ENCODE peak calls at places on chromosomes 7 and 10, in eight cellular contexts. D is stomach, E is K562, G is H1, B is suprapubic skin, V is transverse colon, X is tibial nerve, S is SK-N-SH. C is an unnamed sample.

GRCh38 chr10:101694674-101695403 is at the start of gene FBXW4:
- DNase-seq in D (peak), E (peak), G (no peak), B (peak), V (peak), X (peak), S (peak), C (peak)

GRCh38 chr7:158432369-158433270 is 155.0 kb downstream of the PTPRN2 start:
- DNase-seq in D (peak), E (no peak), G (no peak), B (no peak), V (peak), X (no peak), S (peak), C (no peak)

GRCh38 chr10:119401671-119402395 is 140.7 kb downstream of the RGS10 start:
- DNase-seq in D (peak), E (peak), G (no peak), B (peak), V (peak), X (peak), S (no peak), C (peak)

GRCh38 chr10:110610308-110610774 is 33.8 kb upstream of the RBM20 start:
- DNase-seq in D (no peak), E (peak), G (peak), B (no peak), V (peak), X (peak), S (peak), C (no peak)

GRCh38 chr7:130381468-130382312 is 1.4 kb downstream of the CPA1 start:
- DNase-seq in D (no peak), E (peak), G (peak), B (no peak), V (no peak), X (no peak), S (no peak), C (no peak)

GRCh38 chr10:76327441-76327840 is 896.0 kb downstream of the LRMDA start:
- DNase-seq in D (no peak), E (no peak), G (no peak), B (no peak), V (no peak), X (no peak), S (no peak), C (no peak)

GRCh38 chr10:48444266-48444665 is 137.8 kb downstream of the MAPK8 start:
- DNase-seq in D (peak), E (peak), G (no peak), B (no peak), V (no peak), X (no peak), S (peak), C (no peak)

GRCh38 chr7:130063036-130063435 is 7.3 kb upstream of the KLHDC10 start:
- DNase-seq in D (peak), E (peak), G (peak), B (no peak), V (peak), X (no peak), S (peak), C (no peak)

GRCh38 chr7:91263359-91264082 is 712 bp upstream of the FZD1 start:
- DNase-seq in D (no peak), E (peak), G (no peak), B (no peak), V (peak), X (peak), S (peak), C (peak)

DNA sequence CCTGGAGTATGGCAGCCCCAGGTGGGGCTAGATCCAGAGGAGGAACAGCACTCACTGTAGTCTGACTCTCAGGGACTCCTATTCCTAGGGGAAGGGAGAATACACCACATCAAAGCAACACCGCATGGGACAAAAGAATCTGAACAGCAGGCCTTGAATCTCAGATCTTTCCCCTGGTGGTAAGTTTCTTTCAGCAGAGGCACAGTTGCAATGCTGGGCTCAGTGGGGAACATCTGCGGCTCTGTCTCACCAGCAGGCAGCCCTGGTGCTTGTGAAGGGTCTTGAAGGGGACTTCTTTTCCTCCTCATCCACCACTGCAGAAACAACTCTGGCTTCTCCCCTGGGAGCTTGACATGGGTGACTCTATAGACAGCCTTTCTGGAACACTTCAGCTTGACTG is 111.2 kb upstream of the ARHGAP21 start:
- DNase-seq in D (no peak), E (no peak), G (no peak), B (no peak), V (no peak), X (no peak), S (no peak), C (no peak)
- TF ChIP-seq EP300 in D (no peak), E (no peak), G (no peak), B (no peak), V (no peak), X (no peak), S (no peak), C (no peak)

GRCh38 chr10:5411941-5412276 is 448 bp upstream of the NET1 start:
- DNase-seq in D (no peak), E (no peak), G (no peak), B (no peak), V (no peak), X (no peak), S (peak), C (no peak)
- H3K27ac ChIP-seq in D (no peak), E (peak), G (no peak), B (peak), V (peak), X (peak), S (no peak), C (no peak)

DNA sequence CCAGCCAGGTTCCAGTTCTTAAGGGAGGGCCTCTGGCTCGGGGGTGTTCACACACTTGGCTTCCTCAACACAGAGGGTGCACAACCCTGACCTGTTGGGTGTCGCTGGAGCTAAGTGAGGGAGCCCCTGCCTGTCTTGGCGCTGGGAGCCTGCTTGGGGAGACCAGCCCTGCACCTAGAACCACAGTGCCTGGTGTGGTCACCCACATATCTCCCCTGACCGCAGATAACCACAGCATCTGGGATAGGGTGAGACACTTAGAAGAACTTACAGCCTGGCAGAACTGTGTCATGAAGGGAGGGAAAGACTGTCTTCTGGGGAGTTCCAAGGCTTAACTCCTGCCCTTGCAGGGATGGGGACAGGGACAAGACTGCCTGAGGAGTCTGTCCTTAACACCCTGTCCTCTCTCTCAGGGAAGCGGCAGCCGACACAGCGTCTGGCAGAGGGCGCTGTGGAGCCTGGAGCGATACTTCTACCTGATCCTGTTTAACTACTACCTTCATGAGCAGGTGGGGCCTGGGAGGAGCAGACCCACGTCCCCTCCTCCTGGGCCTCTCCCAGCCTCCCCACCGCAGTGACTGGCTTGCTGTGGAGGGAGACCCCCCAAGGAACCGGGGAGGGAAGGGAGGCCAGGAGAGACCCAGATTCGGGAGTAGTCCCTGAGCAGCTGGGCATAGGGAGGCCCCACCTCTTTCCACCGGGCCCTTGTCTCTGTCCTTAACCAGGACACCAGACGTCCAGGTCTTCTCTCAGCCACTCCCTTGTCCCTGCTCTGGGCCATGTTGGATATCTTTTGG is 59.0 kb downstream of the PALD1 start:
- DNase-seq in D (peak), E (peak), G (no peak), B (no peak), V (peak), X (no peak), S (no peak), C (no peak)
- TF ChIP-seq EP300 in D (no peak), E (no peak), G (no peak), B (no peak), V (no peak), X (no peak), S (no peak), C (no peak)

GRCh38 chr7:7254908-7255307 is 72.6 kb downstream of the C1GALT1 start:
- DNase-seq in D (no peak), E (no peak), G (no peak), B (no peak), V (no peak), X (no peak), S (no peak), C (no peak)
- H3K27ac ChIP-seq in D (no peak), E (no peak), G (no peak), B (no peak), V (no peak), X (no peak), S (no peak), C (no peak)

GRCh38 chr10:50469288-50469687 is 154.5 kb downstream of the SGMS1 start:
- DNase-seq in D (no peak), E (no peak), G (no peak), B (no peak), V (no peak), X (no peak), S (no peak), C (no peak)

GRCh38 chr10:50461834-50462233 is 161.9 kb downstream of the SGMS1 start:
- DNase-seq in D (no peak), E (no peak), G (no peak), B (no peak), V (no peak), X (no peak), S (no peak), C (no peak)

GRCh38 chr10:50461123-50461522 is 162.6 kb downstream of the SGMS1 start:
- DNase-seq in D (no peak), E (no peak), G (no peak), B (no peak), V (no peak), X (no peak), S (no peak), C (no peak)

GRCh38 chr10:50467209-50467608 is 156.5 kb downstream of the SGMS1 start:
- DNase-seq in D (no peak), E (no peak), G (no peak), B (no peak), V (no peak), X (no peak), S (no peak), C (no peak)

GRCh38 chr10:50464004-50464409 is 159.7 kb downstream of the SGMS1 start:
- DNase-seq in D (no peak), E (no peak), G (no peak), B (no peak), V (no peak), X (no peak), S (no peak), C (no peak)
- TF ChIP-seq EP300 in D (no peak), E (no peak), G (no peak), B (no peak), V (no peak), X (peak), S (no peak), C (no peak)

DNA sequence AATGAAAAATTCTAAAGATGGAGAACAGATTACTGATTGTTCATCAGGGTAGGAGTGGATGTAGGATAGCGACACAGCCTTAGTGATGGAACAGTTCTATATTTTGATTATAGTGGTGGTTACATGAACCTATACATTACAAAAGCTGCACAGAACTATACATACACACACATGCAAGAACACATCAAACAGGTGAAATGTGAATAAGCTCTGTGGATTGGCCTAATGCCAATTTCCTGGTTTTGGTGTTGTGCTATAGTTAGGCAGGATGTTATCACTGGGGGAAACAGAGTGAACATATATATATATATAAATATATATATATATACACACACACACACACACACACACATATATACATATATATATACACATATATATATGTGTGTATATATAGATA is 76.4 kb upstream of the PIK3CG start:
- DNase-seq in D (no peak), E (no peak), G (no peak), B (no peak), V (no peak), X (no peak), S (no peak), C (no peak)
- H3K27ac ChIP-seq in D (no peak), E (no peak), G (no peak), B (no peak), V (no peak), X (no peak), S (no peak), C (no peak)

GRCh38 chr10:78581133-78581694 is 487.6 kb upstream of the ZMIZ1 start:
- DNase-seq in D (no peak), E (no peak), G (no peak), B (no peak), V (no peak), X (no peak), S (no peak), C (no peak)

GRCh38 chr10:78577673-78578072 is 491.1 kb upstream of the ZMIZ1 start:
- DNase-seq in D (no peak), E (no peak), G (no peak), B (no peak), V (peak), X (no peak), S (no peak), C (no peak)

GRCh38 chr10:78579995-78580394 is 488.8 kb upstream of the ZMIZ1 start:
- DNase-seq in D (peak), E (no peak), G (no peak), B (no peak), V (peak), X (peak), S (peak), C (peak)

GRCh38 chr10:78579586-78579985 is 489.2 kb upstream of the ZMIZ1 start:
- DNase-seq in D (no peak), E (no peak), G (no peak), B (no peak), V (no peak), X (no peak), S (no peak), C (no peak)

DNA sequence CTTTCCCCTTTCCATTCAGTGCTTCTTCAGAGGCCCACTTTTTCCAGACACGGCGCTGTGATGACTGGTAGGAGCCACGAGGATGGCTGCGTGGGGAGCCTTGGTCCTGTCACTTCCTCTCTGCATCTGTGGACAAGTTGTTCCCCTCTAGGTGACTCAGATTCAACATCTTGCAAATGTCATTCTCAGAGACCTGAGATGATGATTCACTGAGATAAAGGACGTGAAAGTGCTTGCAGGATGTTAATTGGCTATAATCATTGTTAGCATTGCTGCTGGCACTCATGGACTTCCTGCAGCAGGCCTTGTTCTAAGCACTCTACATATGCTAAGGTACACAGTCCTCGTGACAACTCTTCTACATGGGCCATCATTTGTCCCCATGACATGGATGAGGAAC is 489.8 kb upstream of the ZMIZ1 start:
- DNase-seq in D (no peak), E (no peak), G (no peak), B (no peak), V (no peak), X (no peak), S (no peak), C (no peak)
- TF ChIP-seq EP300 in D (no peak), E (no peak), G (no peak), B (no peak), V (no peak), X (no peak), S (no peak), C (no peak)

DNA sequence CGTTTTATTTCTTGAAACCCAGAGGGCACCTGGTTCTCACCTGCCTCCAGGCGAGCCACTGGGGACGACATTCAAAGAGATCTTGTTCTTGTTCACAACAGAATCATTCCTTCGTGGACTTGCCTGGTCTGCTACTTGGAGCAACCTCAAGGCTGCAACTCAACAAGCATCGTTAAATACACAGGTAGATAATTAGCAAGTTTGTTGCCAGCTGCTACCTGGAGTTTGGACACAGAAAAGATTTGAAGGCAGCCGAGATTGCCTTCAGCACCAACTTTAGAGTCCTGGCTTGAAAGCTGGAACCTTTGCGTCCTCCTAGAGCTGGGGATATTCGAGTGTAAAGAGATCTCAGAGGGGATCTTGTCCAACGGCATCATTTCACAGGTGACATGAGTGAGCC is 89.6 kb upstream of the C7orf33 start:
- DNase-seq in D (no peak), E (no peak), G (no peak), B (no peak), V (no peak), X (no peak), S (no peak), C (no peak)
- H3K27ac ChIP-seq in D (no peak), E (no peak), G (no peak), B (no peak), V (no peak), X (no peak), S (no peak), C (no peak)

DNA sequence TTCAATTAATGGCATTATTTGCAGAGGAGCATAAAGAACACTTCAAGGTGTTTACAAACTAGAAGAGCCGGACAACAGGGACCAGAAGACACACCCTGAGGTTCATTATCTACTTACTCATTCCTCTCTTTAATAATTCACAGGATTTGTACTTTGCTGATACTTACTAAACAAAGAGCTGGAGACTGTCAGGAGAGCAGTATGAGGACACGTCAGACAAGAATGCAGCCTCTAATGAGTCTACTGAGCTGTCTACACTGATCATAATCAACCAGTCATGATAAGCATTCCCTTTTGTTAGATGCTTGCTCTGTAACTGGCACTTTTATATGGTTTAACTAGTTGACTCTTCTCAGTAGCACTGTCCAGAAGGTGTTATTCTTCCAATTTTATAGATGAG is 243.4 kb upstream of the CDC14C start:
- DNase-seq in D (no peak), E (no peak), G (no peak), B (no peak), V (no peak), X (no peak), S (no peak), C (no peak)
- TF ChIP-seq EP300 in D (no peak), E (no peak), G (no peak), B (no peak), V (no peak), X (no peak), S (no peak), C (no peak)

DNA sequence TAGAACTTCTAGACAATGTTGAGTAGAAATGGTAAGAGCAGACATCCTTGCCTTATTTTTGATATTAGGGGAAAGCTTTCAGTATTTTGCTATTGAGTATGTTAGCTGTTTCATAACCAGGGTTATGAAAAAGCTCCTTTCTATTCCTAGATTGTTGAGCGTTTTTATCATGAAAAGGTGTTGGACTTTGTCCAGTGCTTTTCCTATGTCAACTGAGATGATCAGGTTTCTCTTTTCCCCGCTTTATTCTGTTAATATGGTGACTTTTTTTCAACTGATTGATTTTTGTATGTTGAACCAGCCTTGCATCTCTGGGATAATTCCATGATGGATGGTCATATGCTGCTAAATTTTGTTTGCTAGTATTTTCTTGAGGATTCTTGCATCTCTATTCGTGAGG is 58.5 kb downstream of the LCOR start:
- DNase-seq in D (no peak), E (no peak), G (no peak), B (no peak), V (no peak), X (no peak), S (no peak), C (no peak)
- H3K27ac ChIP-seq in D (peak), E (no peak), G (no peak), B (no peak), V (no peak), X (no peak), S (no peak), C (no peak)